ENCODE peak calls at places on chromosome 6, in five cellular contexts. One of them, this sample, is unnamed.

GRCh38 chr6:22821664-22822320 is 252.4 kb downstream of the HDGFL1 start:
- DNase-seq in foreskin keratinocyte: no peak
- DNase-seq in naive B cell: no peak
- DNase-seq in thoracic aorta: no peak
- DNase-seq in cardiac fibroblast: peak
- DNase-seq in this sample: no peak

GRCh38 chr6:63624091-63624490 is 11.5 kb upstream of the PHF3 start:
- DNase-seq in thoracic aorta: no peak
- DNase-seq in cardiac fibroblast: no peak
- DNase-seq in foreskin keratinocyte: no peak
- DNase-seq in naive B cell: no peak
- DNase-seq in this sample: no peak

GRCh38 chr6:376823-377571 is 14.6 kb upstream of the IRF4 start:
- DNase-seq in thoracic aorta: no peak
- DNase-seq in foreskin keratinocyte: no peak
- DNase-seq in naive B cell: no peak
- DNase-seq in cardiac fibroblast: no peak
- DNase-seq in this sample: no peak

GRCh38 chr6:155883741-155884140 is 428.1 kb upstream of the NOX3 start:
- DNase-seq in cardiac fibroblast: peak
- DNase-seq in foreskin keratinocyte: no peak
- DNase-seq in naive B cell: no peak
- DNase-seq in thoracic aorta: no peak
- DNase-seq in this sample: no peak

GRCh38 chr6:11416936-11417576 is 120.5 kb upstream of the TMEM170B start:
- DNase-seq in cardiac fibroblast: no peak
- DNase-seq in thoracic aorta: no peak
- DNase-seq in foreskin keratinocyte: no peak
- DNase-seq in naive B cell: no peak
- DNase-seq in this sample: no peak

GRCh38 chr6:13431861-13432465 is 55.4 kb downstream of the GFOD1 start:
- DNase-seq in cardiac fibroblast: peak
- DNase-seq in foreskin keratinocyte: no peak
- DNase-seq in naive B cell: no peak
- DNase-seq in thoracic aorta: no peak
- DNase-seq in this sample: peak

GRCh38 chr6:100446922-100447899 is 17.5 kb downstream of the SIM1 start:
- DNase-seq in cardiac fibroblast: peak
- DNase-seq in foreskin keratinocyte: no peak
- DNase-seq in naive B cell: no peak
- DNase-seq in thoracic aorta: no peak
- DNase-seq in this sample: no peak

GRCh38 chr6:17519120-17519519 is 81.0 kb upstream of the FAM8A1 start:
- DNase-seq in foreskin keratinocyte: peak
- DNase-seq in naive B cell: no peak
- DNase-seq in thoracic aorta: no peak
- DNase-seq in cardiac fibroblast: peak
- DNase-seq in this sample: no peak